ENCODE peak calls at places on chromosomes 2 and 18, in six cellular contexts. Y is right cardiac atrium, P is ovary, E is foreskin fibroblast, L is tibial artery, Z is lung. C is an unnamed sample.

GRCh38 chr18:58848685-58849084 is 16.0 kb upstream of the ZNF532 start:
- DNase-seq in L (no peak), Z (no peak), Y (no peak), P (no peak), E (no peak), C (peak)

GRCh38 chr2:119823734-119824334 is 64.1 kb downstream of the PTPN4 start:
- DNase-seq in P (peak), Z (no peak), E (peak), Y (peak), L (no peak), C (peak)

GRCh38 chr18:79523221-79523737 is 127.5 kb downstream of the NFATC1 start:
- DNase-seq in Y (peak), L (peak), E (no peak), Z (no peak), P (no peak), C (no peak)

GRCh38 chr2:12486205-12487118 is 230.3 kb upstream of the TRIB2 start:
- DNase-seq in L (no peak), P (peak), E (peak), Y (peak), Z (no peak), C (peak)

GRCh38 chr2:237873382-237873781 is 14.0 kb downstream of the RAMP1 start:
- DNase-seq in Y (no peak), L (peak), Z (no peak), E (peak), P (no peak), C (no peak)

GRCh38 chr2:43461461-43462073 is 134.3 kb downstream of the THADA start:
- DNase-seq in P (no peak), Y (no peak), E (no peak), Z (no peak), L (no peak), C (no peak)

GRCh38 chr2:20523053-20523452 is 76.2 kb downstream of the RHOB start:
- DNase-seq in Y (no peak), L (no peak), Z (no peak), P (peak), E (no peak), C (no peak)

GRCh38 chr18:31049189-31049588 is 6.6 kb upstream of the DSC3 start:
- DNase-seq in E (no peak), Z (no peak), P (no peak), L (no peak), Y (no peak), C (no peak)

GRCh38 chr2:121095257-121096080 is 189.5 kb downstream of the TFCP2L1 start:
- DNase-seq in L (peak), P (no peak), Z (peak), E (peak), Y (peak), C (peak)

GRCh38 chr2:100988630-100989417 is 13.3 kb upstream of the RPL31 start:
- DNase-seq in E (no peak), Y (no peak), L (no peak), Z (no peak), P (no peak), C (peak)

GRCh38 chr18:65762556-65762955 is 11.7 kb downstream of the CDH7 start:
- DNase-seq in Y (no peak), Z (no peak), E (no peak), P (no peak), L (no peak), C (no peak)

GRCh38 chr18:79868168-79868784 is 70.5 kb downstream of the KCNG2 start:
- DNase-seq in L (no peak), P (no peak), Y (no peak), E (no peak), Z (no peak), C (peak)

GRCh38 chr2:62657752-62658151 is 47.8 kb upstream of the EHBP1 start:
- DNase-seq in L (no peak), Z (no peak), P (no peak), E (no peak), Y (no peak), C (no peak)

GRCh38 chr18:75480487-75480886 is 53.0 kb upstream of the SMIM21 start:
- DNase-seq in Y (no peak), E (no peak), P (no peak), Z (no peak), L (no peak), C (no peak)

GRCh38 chr2:108139521-108139920 is 100.2 kb upstream of the SULT1C3 start:
- DNase-seq in P (no peak), Z (no peak), E (no peak), L (no peak), Y (no peak), C (peak)

GRCh38 chr2:231169475-231169874 is 29.0 kb upstream of the ARMC9 start:
- DNase-seq in L (no peak), Y (no peak), P (no peak), Z (no peak), E (no peak), C (peak)

GRCh38 chr2:189225032-189225431 is 45.5 kb upstream of the COL5A2 start:
- DNase-seq in E (no peak), Z (no peak), L (no peak), P (no peak), Y (no peak), C (no peak)

GRCh38 chr18:57210101-57210661 is 63.3 kb downstream of the BOD1L2 start:
- DNase-seq in L (no peak), E (peak), P (no peak), Z (no peak), Y (peak), C (peak)

GRCh38 chr2:17757321-17757720 is 3.4 kb downstream of the GEN1 start:
- DNase-seq in P (no peak), Z (no peak), E (no peak), Y (no peak), L (no peak), C (no peak)

GRCh38 chr2:46737577-46737976 is 178.0 kb downstream of the MCFD2 start:
- DNase-seq in L (no peak), E (no peak), P (no peak), Y (no peak), Z (no peak), C (peak)

GRCh38 chr18:63405986-63406385 is 16.3 kb downstream of the VPS4B start:
- DNase-seq in P (no peak), E (no peak), Y (peak), L (no peak), Z (peak), C (no peak)

GRCh38 chr18:62334110-62334509 is 9.0 kb downstream of the TNFRSF11A start:
- DNase-seq in E (no peak), Y (no peak), P (no peak), L (no peak), Z (no peak), C (peak)

GRCh38 chr2:21820271-21820670 is 696.5 kb downstream of the TDRD15 start:
- DNase-seq in Y (no peak), L (no peak), E (peak), P (no peak), Z (no peak), C (no peak)

GRCh38 chr18:13558132-13558531 is 168.2 kb downstream of the FAM210A start:
- DNase-seq in L (no peak), Z (no peak), Y (peak), E (peak), P (no peak), C (peak)

GRCh38 chr2:209368924-209369323 is 54.9 kb upstream of the MAP2 start:
- DNase-seq in Z (peak), E (peak), Y (peak), L (peak), P (no peak), C (peak)

GRCh38 chr2:105330681-105331375 is 1.3 kb upstream of the TGFBRAP1 start:
- DNase-seq in Z (no peak), Y (no peak), L (no peak), E (no peak), P (no peak), C (no peak)

GRCh38 chr18:26621161-26622026 is 73.0 kb upstream of the KCTD1 start:
- DNase-seq in Z (peak), P (no peak), L (no peak), E (peak), Y (peak), C (peak)

GRCh38 chr2:36534275-36534799 is 63.6 kb downstream of the FEZ2 start:
- DNase-seq in Z (no peak), L (no peak), P (no peak), Y (no peak), E (no peak), C (no peak)

GRCh38 chr2:75954761-75955160 is 244.0 kb upstream of the GCFC2 start:
- DNase-seq in E (no peak), Z (no peak), Y (no peak), P (no peak), L (no peak), C (no peak)

GRCh38 chr18:51666717-51667320 is 469.3 kb upstream of the MEX3C start:
- DNase-seq in L (no peak), Y (peak), P (peak), E (no peak), Z (no peak), C (peak)

GRCh38 chr2:63698825-63699548 is 110.2 kb downstream of the MDH1 start:
- DNase-seq in Y (peak), E (peak), L (peak), Z (peak), P (peak), C (peak)

GRCh38 chr18:33369711-33370449 is 70.6 kb downstream of the CCDC178 start:
- DNase-seq in E (no peak), Y (no peak), L (no peak), P (no peak), Z (no peak), C (no peak)

GRCh38 chr18:57352761-57353136 is 392 bp downstream of the ST8SIA3 start:
- DNase-seq in E (no peak), L (no peak), Y (no peak), P (no peak), Z (no peak), C (no peak)

GRCh38 chr2:151946856-151947523 is 118.8 kb upstream of the ARL5A start:
- DNase-seq in Y (peak), L (peak), E (no peak), Z (peak), P (no peak), C (peak)

GRCh38 chr2:38095996-38096861 is 20.3 kb upstream of the CYP1B1 start:
- DNase-seq in Y (peak), L (no peak), E (peak), Z (no peak), P (no peak), C (peak)

GRCh38 chr2:165202230-165202629 is 1.6 kb downstream of the SCN3A start:
- DNase-seq in P (no peak), Z (no peak), L (no peak), E (no peak), Y (no peak), C (no peak)

GRCh38 chr2:230893881-230894781 is 29.4 kb downstream of the ITM2C start:
- DNase-seq in Y (no peak), L (peak), P (no peak), Z (no peak), E (no peak), C (no peak)

GRCh38 chr2:19356545-19357382 is 1.7 kb downstream of the OSR1 start:
- DNase-seq in Z (no peak), P (no peak), E (no peak), Y (no peak), L (no peak), C (no peak)

DNA sequence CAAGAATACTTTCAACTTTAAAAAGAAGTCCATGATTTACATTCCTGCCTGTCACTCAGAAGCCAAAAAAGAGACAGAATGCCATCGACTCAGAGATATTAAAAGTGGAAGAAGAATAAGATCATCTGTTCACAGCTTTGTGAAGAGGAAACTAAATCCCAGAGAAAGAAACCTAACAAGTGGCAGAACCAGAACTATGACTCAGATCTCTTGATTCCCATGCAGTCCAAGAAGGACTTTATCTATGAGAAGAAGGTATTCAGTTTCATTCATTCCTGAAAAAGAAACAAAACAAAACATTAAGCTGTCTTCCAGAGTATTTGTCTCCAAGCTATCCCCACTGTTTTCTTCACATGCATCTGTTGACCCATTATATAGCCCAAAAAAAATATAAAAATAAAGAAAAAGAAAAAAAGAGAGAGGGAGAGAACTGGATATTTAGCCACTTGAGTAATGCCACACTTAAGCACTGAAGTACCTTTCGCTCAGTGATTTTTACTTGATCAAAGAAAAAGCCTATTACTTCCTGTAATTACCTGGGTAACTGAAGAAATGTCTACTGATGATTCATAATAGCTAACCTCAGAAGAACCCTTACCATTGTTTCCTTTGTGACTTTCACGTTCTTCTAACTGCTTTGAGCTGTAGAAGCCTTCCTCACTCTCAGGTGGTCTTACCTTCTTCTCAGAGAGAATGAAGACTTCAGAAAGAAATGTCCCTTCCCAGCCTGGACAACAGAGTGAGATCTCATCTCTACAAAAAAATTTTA is 17.7 kb upstream of the AKAIN1 start:
- DNase-seq in Z (no peak), E (no peak), L (no peak), Y (no peak), P (no peak), C (no peak)
- H3K4me3 ChIP-seq in Z (no peak), E (no peak), L (no peak), Y (no peak), P (no peak), C (no peak)

DNA sequence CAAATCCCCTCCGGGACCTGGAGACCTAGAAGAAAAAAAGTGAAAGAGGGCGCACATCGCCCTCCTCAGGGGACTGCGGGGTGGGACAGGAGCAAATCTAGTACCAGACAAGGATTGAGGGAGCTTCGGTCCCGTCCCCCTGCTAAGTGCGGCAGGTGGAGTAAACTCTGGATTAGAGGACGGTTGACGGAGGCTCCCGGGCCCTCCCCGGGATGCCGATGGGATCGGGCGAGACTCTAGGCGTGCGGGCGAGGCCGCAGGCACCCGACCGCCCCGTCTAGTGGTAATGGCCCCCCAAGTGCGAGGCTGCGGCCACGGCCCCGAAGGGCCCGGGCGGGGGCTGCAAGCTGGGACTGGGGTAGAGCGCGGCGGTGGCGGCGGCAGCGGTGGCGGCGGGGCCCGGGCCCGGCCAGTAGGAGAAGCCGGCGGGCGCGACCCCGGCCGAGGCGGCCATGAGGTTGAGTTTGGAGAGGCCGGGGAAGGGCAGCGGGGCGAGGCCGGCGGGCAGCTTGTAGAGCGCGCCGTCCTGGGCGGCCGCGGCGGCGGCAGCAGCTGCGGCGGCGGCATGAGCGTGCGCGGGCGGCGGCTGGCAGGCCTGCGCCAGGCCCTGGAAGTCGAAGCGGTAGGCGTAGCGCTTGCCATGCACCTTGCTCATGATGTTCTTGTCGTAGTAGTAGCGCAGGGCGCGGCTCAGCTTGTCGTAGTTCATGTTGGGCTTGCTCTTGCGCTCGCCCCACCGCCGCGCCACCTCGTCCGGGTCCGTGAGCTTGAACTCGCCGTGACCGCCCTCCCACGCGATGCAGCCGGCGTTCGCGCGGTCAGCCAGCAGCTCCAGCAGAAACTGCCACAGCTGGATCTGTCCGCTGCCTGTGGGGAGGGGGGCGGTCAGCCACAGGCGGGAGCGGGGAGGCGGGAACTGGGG is 3.3 kb downstream of the FEV start:
- DNase-seq in Y (peak), E (no peak), P (peak), Z (no peak), L (no peak), C (no peak)
- H3K4me3 ChIP-seq in Y (peak), E (no peak), P (peak), Z (no peak), L (peak), C (no peak)

GRCh38 chr2:85134255-85135065 is 1.3 kb downstream of the TCF7L1 start:
- DNase-seq in Z (peak), P (peak), L (peak), Y (peak), E (no peak), C (peak)

GRCh38 chr2:85132834-85133637 is at the start of gene TCF7L1:
- DNase-seq in L (peak), E (peak), Z (peak), P (peak), Y (peak), C (peak)

GRCh38 chr2:85135066-85135914 is 2.1 kb downstream of the TCF7L1 start:
- DNase-seq in E (no peak), Z (no peak), L (peak), Y (peak), P (peak), C (no peak)

GRCh38 chr2:85133751-85134254 is 611 bp downstream of the TCF7L1 start:
- DNase-seq in Z (peak), L (peak), Y (peak), P (peak), E (no peak), C (peak)

GRCh38 chr2:85137131-85137530 is 3.9 kb downstream of the TCF7L1 start:
- DNase-seq in Y (no peak), L (no peak), E (no peak), P (no peak), Z (no peak), C (no peak)
- H3K4me3 ChIP-seq in Y (no peak), L (no peak), E (no peak), P (no peak), Z (no peak), C (no peak)

DNA sequence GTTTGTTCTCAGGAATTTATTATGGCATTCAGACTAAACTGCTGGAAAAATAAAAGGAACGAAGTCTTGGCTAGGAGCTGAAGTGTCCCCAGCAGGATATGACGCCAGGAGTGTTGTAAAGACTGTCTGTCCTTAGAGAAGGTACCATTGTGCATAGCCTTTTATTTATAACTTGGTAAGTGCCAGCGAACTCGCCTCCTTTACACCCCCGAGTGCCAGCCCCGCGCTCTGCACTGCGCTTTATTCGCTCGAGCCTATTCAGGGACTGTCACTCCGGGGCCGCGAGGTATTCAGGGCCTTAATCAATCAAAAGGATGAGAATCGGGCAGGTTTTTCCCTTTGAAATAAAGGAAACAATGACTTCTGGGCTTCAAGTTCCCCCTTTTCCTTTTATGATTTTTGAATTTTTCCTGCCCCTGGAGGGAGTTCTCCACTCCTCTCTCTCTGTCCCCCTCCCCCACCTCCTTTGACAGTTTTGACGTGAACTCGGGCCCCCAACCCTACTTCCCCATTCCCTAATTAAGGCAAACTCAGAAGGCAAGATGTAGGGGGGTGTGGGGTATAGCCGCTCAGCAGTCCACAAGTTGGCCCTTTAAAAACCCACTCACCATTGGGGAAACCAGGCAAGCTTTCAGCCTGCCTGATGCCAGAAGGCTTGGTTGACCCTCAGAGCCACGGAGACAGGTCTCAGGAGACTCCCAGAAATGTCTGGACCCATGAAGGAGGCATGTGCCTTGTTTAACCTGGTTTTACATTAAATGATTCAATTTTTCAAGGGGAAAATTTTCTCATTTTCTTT is 1.3 kb upstream of the PAX3 start:
- DNase-seq in P (no peak), E (no peak), Z (no peak), L (no peak), Y (no peak), C (no peak)
- H3K4me3 ChIP-seq in P (no peak), E (no peak), Z (no peak), L (no peak), Y (no peak), C (no peak)

GRCh38 chr18:55998071-55998522 is 410.1 kb upstream of the TCF4 start:
- DNase-seq in P (no peak), Z (no peak), E (peak), L (no peak), Y (no peak), C (peak)
- H3K4me3 ChIP-seq in P (peak), Z (no peak), E (peak), L (no peak), Y (no peak), C (no peak)

DNA sequence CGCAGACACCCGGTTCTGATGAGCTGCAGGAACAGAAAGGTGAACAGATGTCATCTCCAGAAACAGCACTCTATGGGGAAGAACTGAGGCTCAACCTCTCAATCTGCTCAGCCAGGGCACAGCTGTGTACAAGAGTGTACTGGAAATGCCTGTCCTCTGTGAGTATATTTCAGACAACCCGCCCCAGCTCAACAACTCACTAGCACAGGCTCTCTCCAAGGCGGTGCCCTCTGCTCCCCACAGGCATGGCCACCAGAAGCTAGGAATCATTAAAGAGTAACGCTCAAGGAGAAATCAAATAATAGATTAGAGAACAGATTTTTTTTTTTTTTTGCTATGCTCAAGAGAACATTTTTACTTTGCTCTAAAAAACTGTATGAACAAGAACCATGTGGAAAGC is 43.8 kb downstream of the WDFY1 start:
- DNase-seq in Y (no peak), P (no peak), L (no peak), E (no peak), Z (no peak), C (no peak)
- H3K4me3 ChIP-seq in Y (no peak), P (no peak), L (no peak), E (no peak), Z (no peak), C (no peak)

C was measured in fibroblast of mammary gland.